ENCODE peak calls at places on chromosomes 11 and 22, in four cellular contexts. L, F, R and U are unnamed samples.

GRCh38 chr22:19766235-19766505 is 5.6 kb downstream of the TBX1 start:
- DNase-seq in L (no peak), F (no peak), R (no peak), U (no peak)

GRCh38 chr11:68974421-68975194 is 6.2 kb downstream of the MRGPRD start:
- DNase-seq in L (no peak), F (peak), R (no peak), U (no peak)

GRCh38 chr11:12529041-12529440 is 145.2 kb upstream of the TEAD1 start:
- DNase-seq in L (no peak), F (no peak), R (no peak), U (no peak)

GRCh38 chr22:26172389-26172990 is 3.2 kb downstream of the SEZ6L start:
- DNase-seq in L (peak), F (no peak), R (no peak), U (peak)

GRCh38 chr22:17376950-17377349 is 7.7 kb downstream of the CECR2 start:
- DNase-seq in L (no peak), F (no peak), R (no peak), U (no peak)

GRCh38 chr11:2447253-2447950 is 2.6 kb downstream of the KCNQ1 start:
- DNase-seq in L (no peak), F (no peak), R (no peak), U (no peak)

GRCh38 chr11:118618115-118618990 is 10.9 kb downstream of the PHLDB1 start:
- DNase-seq in L (no peak), F (peak), R (no peak), U (peak)

GRCh38 chr11:10490398-10491232 is 35.6 kb downstream of the AMPD3 start:
- DNase-seq in L (no peak), F (peak), R (no peak), U (peak)

GRCh38 chr11:44949160-44950035 is 1.3 kb downstream of the TP53I11 start:
- DNase-seq in L (peak), F (no peak), R (peak), U (peak)

GRCh38 chr11:134313821-134314607 is 17.8 kb upstream of the GLB1L2 start:
- DNase-seq in L (no peak), F (no peak), R (no peak), U (no peak)

GRCh38 chr11:117654281-117654680 is 142.7 kb downstream of the DSCAML1 start:
- DNase-seq in L (no peak), F (no peak), R (no peak), U (no peak)

GRCh38 chr11:8959546-8960166 is 4.6 kb downstream of the TMEM9B start:
- DNase-seq in L (peak), F (peak), R (no peak), U (peak)

GRCh38 chr22:37481347-37481907 is 4.8 kb downstream of the MFNG start:
- DNase-seq in L (no peak), F (no peak), R (no peak), U (no peak)

GRCh38 chr11:86069408-86070086 is 663 bp upstream of the PICALM start:
- DNase-seq in L (peak), F (peak), R (no peak), U (peak)

GRCh38 chr11:60389279-60389910 is 6.9 kb upstream of the MS4A14 start:
- DNase-seq in L (peak), F (no peak), R (no peak), U (no peak)

GRCh38 chr11:73201888-73202810 is 15.9 kb upstream of the P2RY2 start:
- DNase-seq in L (no peak), F (no peak), R (no peak), U (no peak)

GRCh38 chr11:90243534-90243933 is 20.7 kb upstream of the CHORDC1 start:
- DNase-seq in L (no peak), F (no peak), R (no peak), U (no peak)

GRCh38 chr11:20026629-20027545 is 133.4 kb downstream of the DBX1 start:
- DNase-seq in L (no peak), F (no peak), R (no peak), U (no peak)

GRCh38 chr11:94658888-94659287 is 91.7 kb downstream of the PIWIL4 start:
- DNase-seq in L (no peak), F (no peak), R (no peak), U (no peak)

GRCh38 chr11:66073669-66074068 is 3.6 kb downstream of the PACS1 start:
- DNase-seq in L (no peak), F (no peak), R (no peak), U (no peak)

GRCh38 chr22:46087816-46088277 is 62.5 kb upstream of the PPARA start:
- DNase-seq in L (no peak), F (peak), R (no peak), U (peak)

GRCh38 chr11:129268371-129268770 is 76.2 kb upstream of the ARHGAP32 start:
- DNase-seq in L (no peak), F (no peak), R (no peak), U (no peak)